ENCODE peak calls at places on chromosomes 2 and 18, in five cellular contexts. X, G, D, K and E are unnamed samples. For H3K36me3 and H3K9me3, the result is how much of the 10 kb centered on the place peaks cover.

GRCh38 chr18:80171190-80171872 is 62.3 kb downstream of the ADNP2 start:
- DNase-seq in X (no peak), G (no peak), D (peak), K (no peak), E (no peak)

GRCh38 chr2:112728029-112728362 is 7.2 kb downstream of the NT5DC4 start:
- DNase-seq in X (no peak), G (no peak), D (no peak), K (no peak), E (no peak)

GRCh38 chr2:164896226-164896625 is 54.6 kb upstream of the COBLL1 start:
- DNase-seq in X (no peak), G (no peak), D (no peak), K (no peak), E (no peak)

GRCh38 chr2:213316001-213316735 is 31.9 kb downstream of the SPAG16 start:
- DNase-seq in X (no peak), G (no peak), D (peak), K (no peak), E (no peak)

GRCh38 chr2:43370705-43371104 is 144.3 kb upstream of the ZFP36L2 start:
- DNase-seq in X (no peak), G (no peak), D (no peak), K (no peak), E (no peak)

GRCh38 chr2:70627499-70627898 is 73.9 kb upstream of the TGFA start:
- DNase-seq in X (no peak), G (no peak), D (peak), K (no peak), E (no peak)

GRCh38 chr2:110741491-110741980 is 9.2 kb downstream of the ACOXL start:
- DNase-seq in X (no peak), G (no peak), D (peak), K (no peak), E (no peak)

GRCh38 chr18:71899707-71900483 is 644.2 kb downstream of the CBLN2 start:
- DNase-seq in X (no peak), G (no peak), D (no peak), K (no peak), E (no peak)

GRCh38 chr2:18701981-18702380 is 112.6 kb upstream of the NT5C1B start:
- DNase-seq in X (no peak), G (no peak), D (peak), K (no peak), E (no peak)

GRCh38 chr2:106284691-106285202 is 90.6 kb upstream of the UXS1 start:
- DNase-seq in X (no peak), G (no peak), D (no peak), K (no peak), E (no peak)

GRCh38 chr2:180663016-180663471 is 317.4 kb upstream of the UBE2E3 start:
- DNase-seq in X (no peak), G (no peak), D (peak), K (no peak), E (no peak)

GRCh38 chr2:15331787-15332186 is 229.3 kb downstream of the NBAS start:
- DNase-seq in X (no peak), G (no peak), D (no peak), K (no peak), E (no peak)

GRCh38 chr2:237876951-237877491 is 17.6 kb downstream of the RAMP1 start:
- DNase-seq in X (no peak), G (no peak), D (no peak), K (peak), E (no peak)

GRCh38 chr2:224630659-224631550 is 45.7 kb upstream of the CUL3 start:
- DNase-seq in X (no peak), G (no peak), D (peak), K (no peak), E (no peak)

GRCh38 chr2:226795281-226796011 is 4.2 kb downstream of the IRS1 start:
- DNase-seq in X (no peak), G (peak), D (peak), K (peak), E (no peak)

GRCh38 chr2:37143986-37144385 is 12.8 kb downstream of the EIF2AK2 start:
- DNase-seq in X (no peak), G (no peak), D (peak), K (no peak), E (no peak)

GRCh38 chr2:215772003-215772402 is 241.3 kb downstream of the MREG start:
- DNase-seq in X (no peak), G (no peak), D (peak), K (no peak), E (no peak)

GRCh38 chr18:8750954-8751415 is 45.6 kb downstream of the MTCL1 start:
- DNase-seq in X (no peak), G (no peak), D (no peak), K (peak), E (no peak)

GRCh38 chr2:55862269-55862668 is 61.3 kb downstream of the EFEMP1 start:
- DNase-seq in X (peak), G (peak), D (peak), K (peak), E (no peak)

GRCh38 chr2:120223034-120223912 is at the start of gene TMEM185B:
- DNase-seq in X (peak), G (peak), D (peak), K (peak), E (no peak)

GRCh38 chr2:239873656-239874635 is 151.2 kb downstream of the NDUFA10 start:
- DNase-seq in X (no peak), G (no peak), D (no peak), K (no peak), E (no peak)

GRCh38 chr2:85681354-85681728 is 12.8 kb upstream of the GNLY start:
- DNase-seq in X (no peak), G (peak), D (no peak), K (peak), E (no peak)

GRCh38 chr2:85822766-85823165 is 66.0 kb downstream of the ST3GAL5 start:
- DNase-seq in X (no peak), G (no peak), D (no peak), K (no peak), E (no peak)

GRCh38 chr2:16617282-16618266 is 48.1 kb downstream of the CYRIA start:
- DNase-seq in X (no peak), G (no peak), D (no peak), K (no peak), E (no peak)

GRCh38 chr2:180337136-180337535 is 330.0 kb upstream of the CWC22 start:
- DNase-seq in X (no peak), G (no peak), D (no peak), K (no peak), E (no peak)

GRCh38 chr2:191351921-191352320 is 106.7 kb downstream of the MYO1B start:
- DNase-seq in X (no peak), G (no peak), D (no peak), K (no peak), E (no peak)

GRCh38 chr2:126720647-126721046 is 64.7 kb downstream of the GYPC start:
- DNase-seq in X (no peak), G (no peak), D (no peak), K (no peak), E (no peak)

GRCh38 chr2:135052997-135053474 is 944 bp downstream of the RAB3GAP1 start:
- DNase-seq in X (no peak), G (no peak), D (no peak), K (no peak), E (no peak)

DNA sequence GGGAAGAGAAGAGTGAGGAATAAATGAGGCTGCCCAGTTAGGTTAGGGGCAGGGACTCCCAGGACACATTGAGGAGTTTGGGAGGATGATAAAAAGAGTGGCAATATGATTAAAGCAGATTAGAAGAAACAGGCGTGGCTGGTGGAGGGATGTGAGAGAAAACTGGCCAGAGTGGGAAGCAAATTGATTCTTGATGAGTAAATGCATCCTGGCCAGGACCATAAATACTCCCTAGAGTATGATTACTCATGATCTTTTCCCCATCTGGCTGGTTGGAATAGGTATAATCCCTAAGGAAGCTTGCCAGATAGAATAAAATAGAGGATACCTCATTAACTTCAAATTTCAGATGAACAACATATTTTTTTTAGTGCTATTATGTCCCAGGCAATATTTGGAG is 21.5 kb upstream of the DAW1 start:
- DNase-seq in X (no peak), G (no peak), D (peak), K (no peak), E (no peak)
- H3K27ac ChIP-seq in X (no peak), G (no peak), D (peak), K (no peak), E (no peak)

DNA sequence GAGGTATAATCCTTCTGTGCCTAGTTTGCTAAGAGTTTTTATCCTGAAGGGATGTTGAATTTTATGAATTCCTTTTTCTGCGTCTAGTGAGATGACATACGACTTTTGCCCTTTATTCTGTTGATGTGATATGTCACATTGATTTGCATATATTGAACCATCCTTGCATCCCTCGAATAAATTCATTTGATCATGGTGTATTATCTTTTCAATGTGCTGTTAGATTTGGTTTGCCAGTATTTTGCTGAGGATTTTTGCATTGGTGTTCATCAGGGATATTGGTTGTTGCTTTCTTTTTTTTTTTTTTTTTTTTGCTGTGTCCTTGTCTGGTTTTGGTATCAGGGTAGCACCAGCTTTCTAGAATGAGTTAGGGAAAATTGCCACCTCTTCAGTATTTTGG is 9.1 kb downstream of the GCC2 start:
- DNase-seq in X (no peak), G (no peak), D (no peak), K (no peak), E (no peak)
- H3K36me3 ChIP-seq in X (under half), G (under half), D (half or more), K (half or more), E (half or more)

GRCh38 chr18:78794031-78794430 is 185.6 kb upstream of the SALL3 start:
- DNase-seq in X (no peak), G (no peak), D (no peak), K (peak), E (no peak)
- H3K9me3 ChIP-seq in X (under half), G (under half), D (under half), K (under half), E (under half)

GRCh38 chr2:12251749-12252148 is 465.0 kb upstream of the TRIB2 start:
- DNase-seq in X (no peak), G (no peak), D (no peak), K (no peak), E (no peak)

GRCh38 chr2:12257476-12257875 is 459.3 kb upstream of the TRIB2 start:
- DNase-seq in X (no peak), G (no peak), D (no peak), K (no peak), E (no peak)

GRCh38 chr2:12253167-12253778 is 463.5 kb upstream of the TRIB2 start:
- DNase-seq in X (no peak), G (no peak), D (no peak), K (no peak), E (no peak)

GRCh38 chr2:12251121-12251520 is 465.6 kb upstream of the TRIB2 start:
- DNase-seq in X (no peak), G (no peak), D (no peak), K (no peak), E (no peak)

GRCh38 chr2:12254280-12254860 is 462.4 kb upstream of the TRIB2 start:
- DNase-seq in X (no peak), G (no peak), D (no peak), K (no peak), E (no peak)
- H3K27ac ChIP-seq in X (no peak), G (no peak), D (no peak), K (no peak), E (no peak)

DNA sequence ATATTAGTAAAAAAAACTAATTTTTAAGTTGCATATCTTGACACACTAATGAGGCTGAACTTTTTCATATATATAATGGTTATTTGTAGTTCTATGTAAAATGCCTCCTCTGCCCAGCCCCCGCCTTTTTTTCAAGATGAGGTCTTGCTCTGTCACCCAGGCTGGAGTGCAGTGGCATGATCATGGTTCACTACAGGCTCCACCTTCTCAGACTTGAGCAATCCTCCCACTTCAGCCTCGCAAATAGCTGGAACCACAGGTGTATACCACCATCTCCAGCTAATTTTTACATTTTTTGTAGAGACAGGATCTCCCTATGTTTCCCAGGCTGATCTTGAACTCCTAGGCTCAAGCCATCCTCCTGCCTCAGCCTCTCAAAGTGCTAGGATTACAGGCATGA is 24.3 kb downstream of the ATF2 start:
- DNase-seq in X (no peak), G (no peak), D (no peak), K (no peak), E (no peak)
- H3K36me3 ChIP-seq in X (under half), G (under half), D (under half), K (under half), E (under half)

DNA sequence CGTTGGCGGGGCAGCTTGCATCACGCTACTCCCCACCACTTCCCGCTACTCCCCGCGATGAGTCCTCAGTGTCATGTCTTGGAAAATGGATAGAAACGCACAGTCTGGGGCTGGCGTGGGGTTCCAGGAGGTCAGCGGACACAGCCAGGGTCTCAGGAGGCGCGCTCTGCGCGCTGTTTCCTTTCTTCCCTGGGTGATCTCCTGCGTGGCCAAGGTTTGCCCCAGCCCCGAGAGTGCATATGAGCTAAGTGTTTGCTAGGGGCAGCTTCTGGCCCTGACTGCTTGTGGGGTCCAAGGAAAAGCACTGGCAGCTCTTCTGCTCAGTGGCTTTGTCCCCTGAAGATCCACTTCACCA is 2.7 kb upstream of the HS6ST1 start:
- DNase-seq in X (no peak), G (no peak), D (no peak), K (peak), E (no peak)
- H3K9me3 ChIP-seq in X (under half), G (under half), D (under half), K (under half), E (under half)

DNA sequence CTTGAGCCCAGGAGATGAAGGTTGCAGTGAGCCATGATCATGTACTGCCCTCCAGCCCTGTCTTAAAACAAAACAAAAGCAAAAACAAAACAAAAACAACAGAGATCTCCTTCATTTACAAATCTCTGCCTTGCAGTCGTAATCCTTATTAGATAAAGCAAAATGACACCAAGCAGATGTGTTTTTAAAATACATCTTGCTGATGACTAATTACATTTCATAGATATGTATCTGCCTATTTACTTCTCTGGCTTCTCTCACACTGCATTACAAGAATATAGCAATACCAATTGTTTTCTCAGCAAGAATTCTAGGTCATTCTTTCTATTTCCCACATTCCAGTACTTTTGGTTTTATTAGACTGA is 22.8 kb downstream of the NFE2L2 start:
- DNase-seq in X (no peak), G (no peak), D (no peak), K (no peak), E (no peak)
- H3K27ac ChIP-seq in X (peak), G (peak), D (peak), K (peak), E (peak)

GRCh38 chr18:24300703-24301102 is 96.9 kb downstream of the OSBPL1A start:
- DNase-seq in X (no peak), G (no peak), D (no peak), K (no peak), E (no peak)
- H3K36me3 ChIP-seq in X (under half), G (under half), D (under half), K (under half), E (under half)

GRCh38 chr18:76346490-76347130 is 148.4 kb downstream of the ZNF516 start:
- DNase-seq in X (no peak), G (no peak), D (no peak), K (no peak), E (no peak)
- H3K9me3 ChIP-seq in X (under half), G (under half), D (under half), K (under half), E (under half)

GRCh38 chr18:3454365-3455089 is 4.6 kb downstream of the TGIF1 start:
- DNase-seq in X (no peak), G (no peak), D (peak), K (no peak), E (no peak)
- H3K27ac ChIP-seq in X (peak), G (peak), D (peak), K (peak), E (peak)